ENCODE peak calls at places on chromosomes 16 and 17, in seven cellular contexts. M is BJ; N is OCI-LY7; Q is NCI-H2029; T is activated naive CD8-positive, alpha-beta T cell treated with anti-CD3 and anti-CD28 coated beads, Interleukin-2, amount 50 U/mL, for 24 hours; P is A172; U is activated CD4-positive, alpha-beta T cell treated with anti-CD3 and anti-CD28 coated beads, Interleukin-2, amount 50 U/mL, for 4 hours. B is an unnamed sample.

GRCh38 chr16:88936913-88937666 is 39.9 kb downstream of the CBFA2T3 start:
- DNase-seq in P (no peak), N (no peak), M (no peak), U (no peak), Q (no peak), T (no peak), B (no peak)

GRCh38 chr16:20410153-20410723 is 904 bp downstream of the ACSM5 start:
- DNase-seq in M (no peak), Q (no peak), P (peak), N (no peak), T (no peak), U (no peak), B (no peak)

GRCh38 chr17:41446806-41447205 is 6.0 kb upstream of the KRT38 start:
- DNase-seq in U (no peak), P (peak), T (no peak), N (no peak), M (peak), Q (no peak), B (no peak)

GRCh38 chr16:64481497-64481896 is 640.4 kb downstream of the CDH11 start:
- DNase-seq in P (no peak), Q (no peak), U (no peak), T (no peak), M (no peak), N (no peak), B (no peak)

GRCh38 chr17:40791808-40792436 is 7.8 kb downstream of the KRT28 start:
- DNase-seq in N (no peak), U (no peak), T (no peak), P (peak), Q (no peak), M (no peak), B (no peak)

GRCh38 chr17:51120357-51120738 is 320 bp downstream of the SPAG9 start:
- DNase-seq in P (no peak), T (no peak), N (peak), Q (peak), U (peak), M (no peak), B (no peak)

GRCh38 chr16:3578121-3578520 is 918 bp upstream of the NLRC3 start:
- DNase-seq in N (peak), P (no peak), U (peak), Q (no peak), T (peak), M (no peak), B (no peak)

GRCh38 chr17:21375757-21376584 is at the start of gene KCNJ12:
- DNase-seq in U (no peak), P (no peak), Q (no peak), M (no peak), T (no peak), N (no peak), B (no peak)

GRCh38 chr17:61756561-61756960 is 106.8 kb downstream of the BRIP1 start:
- DNase-seq in P (no peak), M (no peak), T (no peak), N (no peak), Q (no peak), U (no peak), B (no peak)

GRCh38 chr17:67260051-67260987 is 15.3 kb upstream of the HELZ start:
- DNase-seq in U (no peak), M (peak), T (no peak), P (no peak), N (no peak), Q (no peak), B (peak)

GRCh38 chr17:63514477-63514876 is 8.7 kb upstream of the KCNH6 start:
- DNase-seq in N (no peak), T (no peak), P (no peak), Q (no peak), U (no peak), M (no peak), B (no peak)

GRCh38 chr17:81428121-81428515 is 32.9 kb downstream of the BAHCC1 start:
- DNase-seq in U (no peak), Q (peak), N (no peak), P (peak), T (no peak), M (no peak), B (no peak)

GRCh38 chr16:88957887-88958577 is 19.0 kb downstream of the CBFA2T3 start:
- DNase-seq in P (no peak), Q (no peak), M (no peak), N (no peak), U (no peak), T (no peak), B (no peak)

GRCh38 chr17:1180958-1181768 is 1.4 kb upstream of the ABR start:
- DNase-seq in N (peak), M (no peak), U (no peak), P (no peak), T (no peak), Q (no peak), B (no peak)

GRCh38 chr16:53103811-53104210 is 49.0 kb downstream of the CHD9 start:
- DNase-seq in U (no peak), P (no peak), Q (no peak), T (no peak), N (no peak), M (no peak), B (no peak)

GRCh38 chr16:75305364-75306101 is 54.1 kb upstream of the BCAR1 start:
- DNase-seq in T (peak), U (peak), Q (peak), M (peak), P (peak), N (no peak), B (peak)

GRCh38 chr17:20156196-20157077 is 147.3 kb downstream of the SPECC1 start:
- DNase-seq in U (no peak), Q (no peak), N (peak), M (no peak), T (peak), P (peak), B (no peak)

GRCh38 chr17:18957831-18958230 is 5.9 kb downstream of the SLC5A10 start:
- DNase-seq in P (no peak), N (no peak), T (no peak), U (no peak), M (no peak), Q (no peak), B (no peak)

GRCh38 chr16:12406840-12407690 is 396.6 kb downstream of the CPPED1 start:
- DNase-seq in T (no peak), P (peak), M (no peak), U (no peak), N (no peak), Q (no peak), B (no peak)

GRCh38 chr17:18319604-18320256 is 4.6 kb downstream of the SMCR8 start:
- DNase-seq in N (peak), P (peak), U (no peak), T (no peak), M (no peak), Q (no peak), B (peak)

GRCh38 chr16:10078541-10078949 is 103.7 kb downstream of the GRIN2A start:
- DNase-seq in U (no peak), T (no peak), P (no peak), N (no peak), Q (no peak), M (no peak), B (no peak)

GRCh38 chr17:882827-883585 is 96.6 kb downstream of the NXN start:
- DNase-seq in Q (no peak), N (no peak), P (no peak), M (no peak), T (no peak), U (no peak), B (no peak)

GRCh38 chr16:84687715-84688114 is 12.1 kb upstream of the USP10 start:
- DNase-seq in M (peak), N (peak), Q (no peak), P (peak), T (no peak), U (no peak), B (peak)

GRCh38 chr17:70029019-70029767 is 45.8 kb upstream of the KCNJ16 start:
- DNase-seq in Q (no peak), N (no peak), U (no peak), T (no peak), P (no peak), M (no peak), B (no peak)

B was measured in AG09319.